ENCODE peak calls at places on chromosomes 2 and 18, in ten cellular contexts. G is esophagus muscularis mucosa, M is A549, W is stomach, Q is endothelial cell of umbilical vein, K is vagina, L is gastrocnemius medialis, T is H1, D is breast epithelium, X is right lobe of liver. P is an unnamed sample.

GRCh38 chr2:231332872-231333500 is 62.5 kb upstream of the B3GNT7 start:
- DNase-seq in G (no peak), M (no peak), W (no peak), Q (no peak), K (no peak), L (no peak), T (no peak), D (no peak), X (no peak), P (no peak)

GRCh38 chr18:37409870-37410269 is 155.7 kb downstream of the CELF4 start:
- DNase-seq in G (no peak), M (no peak), W (no peak), Q (no peak), K (no peak), L (no peak), T (no peak), D (no peak), X (no peak), P (no peak)

GRCh38 chr2:76692896-76693295 is 829.3 kb downstream of the LRRTM4 start:
- DNase-seq in G (no peak), M (no peak), W (no peak), Q (no peak), K (no peak), L (no peak), T (no peak), D (no peak), X (no peak), P (no peak)

GRCh38 chr18:34709104-34709503 is 994 bp upstream of the DTNA start:
- DNase-seq in G (no peak), M (no peak), W (no peak), Q (no peak), K (no peak), L (no peak), T (no peak), D (no peak), X (no peak), P (no peak)

GRCh38 chr18:9526458-9526857 is 51.1 kb downstream of the RALBP1 start:
- DNase-seq in G (no peak), M (no peak), W (no peak), Q (no peak), K (no peak), L (no peak), T (no peak), D (no peak), X (no peak), P (no peak)

GRCh38 chr2:105582952-105583660 is 161.6 kb upstream of the NCK2 start:
- DNase-seq in G (no peak), M (no peak), W (no peak), Q (no peak), K (no peak), L (no peak), T (no peak), D (peak), X (no peak), P (no peak)

GRCh38 chr2:133421516-133422324 is 146.5 kb downstream of the NCKAP5 start:
- DNase-seq in G (no peak), M (no peak), W (no peak), Q (no peak), K (no peak), L (no peak), T (no peak), D (no peak), X (peak), P (peak)

GRCh38 chr2:144510206-144510991 is 9.5 kb downstream of the ZEB2 start:
- DNase-seq in G (no peak), M (no peak), W (no peak), Q (peak), K (no peak), L (peak), T (no peak), D (no peak), X (no peak), P (no peak)

GRCh38 chr18:12701161-12701560 is 1.4 kb downstream of the CEP76 start:
- DNase-seq in G (no peak), M (no peak), W (no peak), Q (no peak), K (no peak), L (no peak), T (no peak), D (no peak), X (no peak), P (no peak)

GRCh38 chr18:8800876-8801262 is 95.5 kb downstream of the MTCL1 start:
- DNase-seq in G (no peak), M (no peak), W (no peak), Q (no peak), K (no peak), L (no peak), T (no peak), D (no peak), X (no peak), P (no peak)

GRCh38 chr2:133326651-133327397 is 241.4 kb downstream of the NCKAP5 start:
- DNase-seq in G (no peak), M (peak), W (no peak), Q (no peak), K (no peak), L (no peak), T (no peak), D (no peak), X (no peak), P (no peak)

GRCh38 chr2:229090231-229090630 is 180.9 kb downstream of the PID1 start:
- DNase-seq in G (no peak), M (no peak), W (no peak), Q (no peak), K (no peak), L (no peak), T (no peak), D (no peak), X (peak), P (no peak)

GRCh38 chr2:119826370-119826961 is 66.7 kb downstream of the PTPN4 start:
- DNase-seq in G (no peak), M (peak), W (no peak), Q (peak), K (no peak), L (no peak), T (no peak), D (no peak), X (no peak), P (no peak)

GRCh38 chr2:191391171-191391570 is 146.0 kb downstream of the MYO1B start:
- DNase-seq in G (no peak), M (no peak), W (no peak), Q (no peak), K (no peak), L (no peak), T (no peak), D (no peak), X (no peak), P (no peak)

GRCh38 chr2:157858846-157859245 is 17.3 kb downstream of the ACVR1 start:
- DNase-seq in G (no peak), M (no peak), W (no peak), Q (no peak), K (no peak), L (no peak), T (no peak), D (no peak), X (no peak), P (no peak)
- TF ChIP-seq POLR2A in G (no peak), M (no peak), W (no peak), Q (no peak), K (no peak), L (no peak), T (no peak), D (no peak), X (no peak), P (no peak)

GRCh38 chr2:196159223-196159892 is 12.0 kb downstream of the STK17B start:
- DNase-seq in G (no peak), M (no peak), W (no peak), Q (no peak), K (no peak), L (no peak), T (no peak), D (no peak), X (no peak), P (no peak)
- H3K4me3 ChIP-seq in G (no peak), M (no peak), W (no peak), Q (no peak), K (no peak), L (no peak), T (no peak), D (no peak), X (no peak), P (no peak)

GRCh38 chr2:233400341-233400740 is 46.0 kb downstream of the DGKD start:
- DNase-seq in G (no peak), M (no peak), W (no peak), Q (no peak), K (no peak), L (no peak), T (no peak), D (no peak), X (no peak), P (no peak)
- H3K27ac ChIP-seq in G (no peak), M (peak), W (no peak), Q (no peak), K (no peak), L (no peak), T (no peak), D (no peak), X (no peak), P (no peak)

GRCh38 chr2:27622921-27623384 is 5.9 kb downstream of the CCDC121 start:
- DNase-seq in G (no peak), M (no peak), W (no peak), Q (peak), K (no peak), L (no peak), T (no peak), D (no peak), X (no peak), P (no peak)

GRCh38 chr2:27624943-27625342 is 3.9 kb downstream of the CCDC121 start:
- DNase-seq in G (no peak), M (no peak), W (no peak), Q (no peak), K (no peak), L (no peak), T (no peak), D (no peak), X (no peak), P (no peak)

GRCh38 chr2:27628767-27629709 is at the start of the genes CCDC121 and GPN1:
- DNase-seq in G (peak), M (peak), W (peak), Q (peak), K (peak), L (peak), T (peak), D (peak), X (peak), P (peak)

GRCh38 chr2:27627963-27628766 is 647 bp downstream of the CCDC121 start:
- DNase-seq in G (no peak), M (peak), W (no peak), Q (peak), K (no peak), L (no peak), T (no peak), D (no peak), X (no peak), P (no peak)
- TF ChIP-seq POLR2A in G (no peak), M (no peak), W (no peak), Q (no peak), K (no peak), L (no peak), T (no peak), D (no peak), X (no peak), P (no peak)

GRCh38 chr18:58438984-58439311 is 189.9 kb downstream of the ALPK2 start:
- DNase-seq in G (no peak), M (no peak), W (no peak), Q (no peak), K (no peak), L (no peak), T (no peak), D (no peak), X (no peak), P (no peak)

GRCh38 chr18:58443671-58444070 is 185.2 kb downstream of the ALPK2 start:
- DNase-seq in G (no peak), M (no peak), W (no peak), Q (no peak), K (no peak), L (no peak), T (no peak), D (no peak), X (no peak), P (no peak)

DNA sequence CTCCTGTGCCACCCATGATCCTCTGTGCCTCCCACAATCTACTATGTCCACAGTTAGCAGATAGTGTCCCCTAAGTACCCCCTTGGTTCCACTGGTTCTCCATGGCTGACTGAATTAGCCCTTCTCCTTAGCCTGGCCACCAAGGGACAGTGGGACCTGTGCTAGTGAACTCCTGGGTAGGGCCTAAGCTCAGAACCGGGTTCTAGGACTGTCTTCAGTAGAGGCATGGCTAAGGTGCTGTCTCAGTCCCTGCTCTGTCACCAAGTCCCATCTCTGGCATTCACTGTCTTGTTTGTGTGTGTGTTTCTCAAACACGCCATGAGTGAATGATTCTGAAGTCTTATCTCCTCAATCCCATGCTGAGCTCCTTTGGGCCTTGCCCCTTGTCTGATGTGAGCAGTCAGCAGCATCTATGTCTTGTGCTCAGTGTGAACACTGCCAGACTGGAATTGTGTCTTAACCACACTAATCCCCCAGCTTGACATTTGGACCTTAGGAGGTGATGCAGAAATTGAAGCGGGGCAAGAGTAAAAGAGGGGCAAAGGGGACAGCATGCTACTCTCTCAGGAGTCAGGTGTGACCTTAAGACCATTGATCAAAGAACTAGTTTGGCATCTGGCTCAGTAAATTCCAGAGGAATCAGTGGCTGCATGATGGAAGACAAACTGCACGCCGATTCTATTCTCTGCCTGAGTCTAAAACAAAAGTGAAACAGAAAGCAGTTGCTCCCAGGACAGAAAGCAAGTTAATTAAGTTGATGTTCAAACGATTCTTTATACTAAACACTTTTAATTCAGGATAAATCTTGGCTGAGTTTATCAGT is 190.5 kb downstream of the ALPK2 start:
- DNase-seq in G (no peak), M (no peak), W (no peak), Q (no peak), K (no peak), L (no peak), T (no peak), D (no peak), X (no peak), P (no peak)
- H3K4me3 ChIP-seq in G (peak), M (no peak), W (peak), Q (no peak), K (peak), L (peak), T (no peak), D (peak), X (peak), P (peak)

P was measured in heart left ventricle.